ENCODE peak calls at places on chromosomes 6 and 20, in five cellular contexts. V is stimulated activated CD4-positive, alpha-beta T cell treated with anti-CD3 and anti-CD28 coated beads, Interleukin-4, amount 100 ng/mL, for 48 hours; W is GM03348; A is hypothalamus; O is substantia nigra. X is an unnamed sample.

GRCh38 chr6:6648659-6649343 is 60.3 kb downstream of the LY86 start:
- DNase-seq in W (no peak), O (no peak), V (no peak), A (no peak), X (no peak)

GRCh38 chr6:24759718-24760117 is 15.0 kb upstream of the GMNN start:
- DNase-seq in O (no peak), A (no peak), V (no peak), W (no peak), X (no peak)

GRCh38 chr6:36428911-36429310 is 13.7 kb downstream of the PXT1 start:
- DNase-seq in O (no peak), V (no peak), A (no peak), W (no peak), X (no peak)

GRCh38 chr6:26743157-26743821 is 83.7 kb upstream of the ZNF322 start:
- DNase-seq in O (no peak), V (no peak), W (peak; percentile 71), A (no peak), X (no peak)

GRCh38 chr6:92849636-92850035 is 569.7 kb downstream of the EPHA7 start:
- DNase-seq in O (no peak), A (no peak), W (no peak), V (no peak), X (no peak)

GRCh38 chr20:21280496-21281016 is 22.6 kb upstream of the XRN2 start:
- DNase-seq in O (no peak), V (no peak), A (no peak), W (no peak), X (no peak)

GRCh38 chr6:44779130-44779826 is 391.8 kb downstream of the CDC5L start:
- DNase-seq in O (peak; percentile 3), A (no peak), V (no peak), W (no peak), X (no peak)

GRCh38 chr6:105364243-105364642 is 38.6 kb downstream of the PREP start:
- DNase-seq in V (no peak), W (no peak), A (no peak), O (no peak), X (no peak)

GRCh38 chr6:28488916-28489365 is 26.7 kb downstream of the GPX6 start:
- DNase-seq in O (no peak), A (no peak), W (peak; percentile 66), V (peak; percentile 24), X (no peak)

GRCh38 chr20:37734228-37734980 is 40.6 kb downstream of the CTNNBL1 start:
- DNase-seq in V (no peak), O (no peak), A (no peak), W (peak; percentile 67), X (no peak)

GRCh38 chr20:4216142-4216735 is 200.9 kb upstream of the RNF24 start:
- DNase-seq in A (no peak), W (no peak), V (no peak), O (no peak), X (no peak)

GRCh38 chr20:64131406-64131805 is 24.0 kb upstream of the NPBWR2 start:
- DNase-seq in W (no peak), O (no peak), V (no peak), A (no peak), X (no peak)

GRCh38 chr6:2028457-2029038 is 216.9 kb downstream of the GMDS start:
- DNase-seq in O (no peak), W (no peak), V (no peak), A (no peak), X (no peak)

GRCh38 chr6:111791415-111791814 is 81.8 kb downstream of the FYN start:
- DNase-seq in V (no peak), O (no peak), W (peak; percentile 53), A (no peak), X (no peak)

GRCh38 chr6:141077355-141078333 is 1055.1 kb upstream of the GJE1 start:
- DNase-seq in O (no peak), A (no peak), W (no peak), V (no peak), X (no peak)

GRCh38 chr20:6767536-6768227 is at the start of gene BMP2:
- DNase-seq in W (peak; percentile 79), A (peak; percentile 26), O (peak; percentile 59), V (no peak), X (no peak)

GRCh38 chr20:47440857-47441773 is 60.6 kb upstream of the NCOA3 start:
- DNase-seq in A (no peak), O (no peak), V (no peak), W (peak; percentile 53), X (no peak)

GRCh38 chr6:45543298-45544235 is 165.8 kb upstream of the SUPT3H start:
- DNase-seq in W (no peak), A (no peak), V (no peak), O (no peak), X (no peak)

GRCh38 chr20:16004108-16004854 is 569.0 kb downstream of the KIF16B start:
- DNase-seq in W (no peak), A (no peak), V (no peak), O (no peak), X (no peak)

GRCh38 chr6:33187809-33188208 is 4.5 kb downstream of the COL11A2 start:
- DNase-seq in A (no peak), V (no peak), O (no peak), W (no peak), X (no peak)

GRCh38 chr6:93163146-93163545 is 256.2 kb downstream of the EPHA7 start:
- DNase-seq in W (no peak), O (no peak), V (no peak), A (no peak), X (no peak)

GRCh38 chr20:38840053-38840893 is 34.8 kb downstream of the PPP1R16B start:
- DNase-seq in W (peak; percentile 47), O (peak; percentile 32), V (no peak), A (no peak), X (no peak)

GRCh38 chr6:117463762-117464665 is 18.5 kb upstream of the DCBLD1 start:
- DNase-seq in V (no peak), O (no peak), W (peak; percentile 61), A (no peak), X (no peak)

GRCh38 chr6:105326216-105326615 is 76.7 kb downstream of the PREP start:
- DNase-seq in W (peak; percentile 20), O (no peak), A (no peak), V (no peak), X (no peak)

GRCh38 chr20:10316582-10316981 is 98.0 kb downstream of the SNAP25 start:
- DNase-seq in A (no peak), V (no peak), W (no peak), O (no peak), X (peak; percentile 7)

GRCh38 chr6:167906899-167907298 is 80.2 kb downstream of the AFDN start:
- DNase-seq in W (no peak), A (peak; percentile 76), V (no peak), O (peak; percentile 56), X (no peak)

GRCh38 chr6:7615611-7616383 is 25.8 kb downstream of the SNRNP48 start:
- DNase-seq in O (peak; percentile 8), V (peak; percentile 7), W (peak; percentile 71), A (peak; percentile 15), X (no peak)

GRCh38 chr20:47066484-47067270 is 172.0 kb downstream of the EYA2 start:
- DNase-seq in V (no peak), A (no peak), O (no peak), W (no peak), X (no peak)

GRCh38 chr6:32790306-32790705 is 26.5 kb downstream of the HLA-DOB start:
- DNase-seq in V (no peak), A (no peak), W (no peak), O (no peak), X (no peak)

GRCh38 chr6:126268087-126268486 is 71.8 kb upstream of the CENPW start:
- DNase-seq in V (no peak), A (no peak), O (no peak), W (no peak), X (no peak)

GRCh38 chr6:43269273-43270007 is 26.2 kb downstream of the TTBK1 start:
- DNase-seq in O (no peak), V (no peak), W (peak; percentile 52), A (no peak), X (no peak)

GRCh38 chr6:81561731-81562130 is 190.8 kb downstream of the TENT5A start:
- DNase-seq in W (no peak), V (no peak), O (no peak), A (no peak), X (no peak)

GRCh38 chr20:45962031-45962755 is 9.8 kb downstream of the ZNF335 start:
- DNase-seq in O (no peak), W (no peak), V (no peak), A (no peak), X (no peak)

GRCh38 chr6:159036673-159037072 is 8.1 kb downstream of the TAGAP start:
- DNase-seq in W (no peak), V (no peak), O (no peak), A (no peak), X (no peak)